ENCODE peak calls at places on chromosomes 7 and 10, in eight cellular contexts. H is T-cell; T is fibroblast of the conjunctiva; M is cerebellar cortex; R is stimulated activated CD8-positive, alpha-beta memory T cell treated with anti-CD3 and anti-CD28 coated beads, Interleukin-4, amount 100 ng/mL, for 4 hours; W is astrocyte of the spinal cord; E is nephron progenitor cell; J is GM23248. Q is an unnamed sample.

GRCh38 chr10:4635883-4636282 is 190.1 kb upstream of the AKR1E2 start:
- DNase-seq in E (no peak), R (no peak), W (no peak), J (no peak), T (no peak), M (no peak), H (no peak), Q (no peak)

GRCh38 chr10:114174462-114175190 is 623 bp upstream of the CCDC186 start:
- DNase-seq in M (peak; percentile 61), W (peak; percentile 26), H (no peak), R (peak; percentile 4), J (peak; percentile 75), T (no peak), E (no peak), Q (no peak)

GRCh38 chr7:30285067-30285530 is 702 bp downstream of the ZNRF2 start:
- DNase-seq in R (no peak), J (peak; percentile 71), W (no peak), T (no peak), M (peak; percentile 25), H (peak; percentile 37), E (peak; percentile 58), Q (no peak)

GRCh38 chr10:103691723-103692380 is 163.5 kb downstream of the SH3PXD2A start:
- DNase-seq in T (no peak), H (no peak), R (no peak), W (no peak), E (peak; percentile 27), J (peak; percentile 40), M (no peak), Q (no peak)

GRCh38 chr10:111598433-111599059 is 521.7 kb downstream of the ADRA2A start:
- DNase-seq in T (peak; percentile 40), J (peak; percentile 79), E (peak; percentile 66), M (peak; percentile 46), R (peak; percentile 2), H (peak; percentile 7), W (peak; percentile 32), Q (no peak)

GRCh38 chr7:128932862-128933821 is 4.6 kb upstream of the IRF5 start:
- DNase-seq in W (no peak), T (no peak), M (no peak), R (no peak), H (no peak), J (no peak), E (no peak), Q (peak; percentile 76)

GRCh38 chr10:101032637-101033201 is 1.7 kb downstream of the SFXN3 start:
- DNase-seq in E (no peak), T (no peak), R (peak; percentile 40), J (peak; percentile 94), W (peak; percentile 89), M (peak; percentile 90), H (no peak), Q (no peak)

GRCh38 chr7:108308913-108309312 is 147.3 kb downstream of the NRCAM start:
- DNase-seq in T (peak; percentile 81), M (peak; percentile 22), W (peak; percentile 69), R (no peak), E (no peak), J (peak; percentile 76), H (no peak), Q (no peak)

GRCh38 chr10:37739181-37739580 is 118.2 kb downstream of the ZNF248 start:
- DNase-seq in W (no peak), J (peak; percentile 40), M (no peak), E (no peak), T (no peak), R (no peak), H (no peak), Q (no peak)

GRCh38 chr7:128454808-128455555 is 696 bp upstream of the HILPDA start:
- DNase-seq in M (no peak), T (no peak), E (no peak), W (no peak), R (no peak), H (no peak), J (peak; percentile 73), Q (no peak)

GRCh38 chr7:64951250-64951848 is 39.5 kb downstream of the ZNF117 start:
- DNase-seq in J (peak; percentile 58), H (no peak), T (peak; percentile 17), R (no peak), M (peak; percentile 66), E (no peak), W (peak; percentile 54), Q (no peak)

GRCh38 chr7:44244282-44244681 is 43.5 kb downstream of the YKT6 start:
- DNase-seq in E (peak; percentile 56), J (peak; percentile 50), T (no peak), M (no peak), H (no peak), R (no peak), W (no peak), Q (no peak)

GRCh38 chr7:142614116-142614515 is 135.2 kb upstream of the PRSS1 start:
- DNase-seq in E (no peak), T (no peak), M (no peak), W (peak; percentile 21), J (peak; percentile 43), R (no peak), H (no peak), Q (no peak)

GRCh38 chr7:114086491-114086905 is 167.7 kb upstream of the PPP1R3A start:
- DNase-seq in E (peak; percentile 44), M (no peak), R (no peak), W (peak; percentile 20), J (peak; percentile 47), T (no peak), H (no peak), Q (no peak)

GRCh38 chr7:101575168-101575567 is 53.9 kb downstream of the MYL10 start:
- DNase-seq in R (no peak), T (no peak), M (no peak), E (no peak), J (no peak), H (no peak), W (no peak), Q (peak; percentile 4)

GRCh38 chr7:133783276-133783675 is 343.9 kb upstream of the LRGUK start:
- DNase-seq in W (no peak), H (no peak), T (no peak), J (no peak), E (no peak), R (no peak), M (no peak), Q (no peak)

GRCh38 chr10:48476279-48476982 is 128.4 kb downstream of the ARHGAP22 start:
- DNase-seq in M (no peak), T (no peak), W (no peak), E (no peak), R (no peak), J (no peak), H (no peak), Q (peak; percentile 81)

GRCh38 chr7:129576138-129576537 is 35.4 kb upstream of the NRF1 start:
- DNase-seq in T (no peak), W (no peak), H (no peak), R (no peak), M (no peak), E (no peak), J (no peak), Q (no peak)

GRCh38 chr10:77636967-77637473 is 588 bp downstream of the KCNMA1 start:
- DNase-seq in T (no peak), H (no peak), R (no peak), E (peak; percentile 53), M (no peak), W (no peak), J (peak; percentile 48), Q (no peak)

GRCh38 chr7:55441668-55442305 is 76.7 kb downstream of the LANCL2 start:
- DNase-seq in T (peak; percentile 10), E (no peak), W (peak; percentile 76), M (no peak), H (no peak), J (peak; percentile 90), R (no peak), Q (no peak)

GRCh38 chr10:106609867-106610266 is 554.6 kb downstream of the SORCS1 start:
- DNase-seq in H (no peak), J (peak; percentile 13), R (no peak), E (no peak), W (no peak), M (no peak), T (no peak), Q (no peak)

GRCh38 chr10:70984986-70985719 is 96.8 kb upstream of the PCBD1 start:
- DNase-seq in E (no peak), J (no peak), T (no peak), M (no peak), R (no peak), H (no peak), W (no peak), Q (no peak)

GRCh38 chr10:30756896-30757295 is 127.3 kb upstream of the LYZL2 start:
- DNase-seq in E (no peak), M (no peak), T (no peak), H (no peak), J (no peak), W (no peak), R (no peak), Q (no peak)

GRCh38 chr10:75294518-75294865 is 58.7 kb upstream of the COMTD1 start:
- DNase-seq in T (no peak), W (no peak), J (peak; percentile 23), E (no peak), R (no peak), H (no peak), M (no peak), Q (no peak)